ENCODE peak calls at places on chromosome 20, in six cellular contexts. V is iPS-NIHi11; A is naive B cell; J is HTR-8/SVneo; H is CD8-positive, alpha-beta memory T cell; T is EH. R is an unnamed sample.

GRCh38 chr20:58891076-58891685 is 38.7 kb downstream of the GNAS start:
- DNase-seq in V (peak), H (peak), T (peak), A (peak), J (peak), R (peak)

GRCh38 chr20:51750037-51750769 is 18.0 kb downstream of the ATP9A start:
- DNase-seq in T (peak), H (no peak), V (peak), J (peak), A (no peak), R (no peak)

GRCh38 chr20:52823303-52823702 is 148.9 kb upstream of the TSHZ2 start:
- DNase-seq in J (no peak), V (no peak), T (no peak), H (no peak), A (no peak), R (no peak)

GRCh38 chr20:32573167-32573851 is 11.8 kb downstream of the NOL4L start:
- DNase-seq in H (no peak), T (no peak), V (no peak), A (no peak), J (no peak), R (no peak)

GRCh38 chr20:52972190-52972937 is at the start of gene TSHZ2:
- DNase-seq in J (peak), T (no peak), V (peak), H (no peak), A (no peak), R (peak)

GRCh38 chr20:45406260-45407066 is 1.6 kb upstream of the DBNDD2 start:
- DNase-seq in J (peak), H (peak), V (peak), A (peak), T (peak), R (peak)

GRCh38 chr20:11155156-11155805 is 481.5 kb upstream of the JAG1 start:
- DNase-seq in J (no peak), T (no peak), V (no peak), A (no peak), H (no peak), R (no peak)

GRCh38 chr20:23122959-23123655 is 37.0 kb upstream of the CD93 start:
- DNase-seq in T (no peak), A (no peak), J (no peak), H (no peak), V (no peak), R (no peak)

GRCh38 chr20:61949714-61950630 is 115.7 kb downstream of the TAF4 start:
- DNase-seq in H (no peak), T (no peak), J (no peak), A (no peak), V (no peak), R (no peak)

GRCh38 chr20:37316116-37316774 is 26.8 kb downstream of the MANBAL start:
- DNase-seq in A (peak), J (no peak), V (no peak), H (no peak), T (no peak), R (peak)

GRCh38 chr20:41290804-41291389 is 26.6 kb downstream of the ZHX3 start:
- DNase-seq in H (no peak), V (no peak), A (no peak), T (no peak), J (no peak), R (no peak)

GRCh38 chr20:1555952-1556351 is 1.6 kb downstream of the SIRPD start:
- DNase-seq in V (no peak), T (no peak), H (no peak), A (no peak), J (no peak), R (no peak)

GRCh38 chr20:13418263-13419229 is 197.5 kb downstream of the ISM1 start:
- DNase-seq in A (no peak), V (no peak), H (no peak), J (no peak), T (peak), R (no peak)

GRCh38 chr20:39607124-39607523 is 645.0 kb downstream of the DHX35 start:
- DNase-seq in H (no peak), J (no peak), T (peak), A (no peak), V (no peak), R (no peak)

GRCh38 chr20:9031951-9032350 is 36.9 kb upstream of the PLCB4 start:
- DNase-seq in T (peak), J (no peak), H (no peak), A (no peak), V (no peak), R (no peak)

GRCh38 chr20:56429496-56429895 is 17.4 kb downstream of the CASS4 start:
- DNase-seq in V (no peak), T (peak), A (peak), H (no peak), J (peak), R (no peak)

GRCh38 chr20:61066541-61066940 is 185.5 kb upstream of the CDH4 start:
- DNase-seq in H (no peak), T (no peak), A (no peak), V (no peak), J (no peak), R (no peak)

GRCh38 chr20:14406495-14406894 is 69.1 kb upstream of the FLRT3 start:
- DNase-seq in H (no peak), A (no peak), V (no peak), T (peak), J (no peak), R (no peak)

R was measured in naive thymus-derived CD4-positive, alpha-beta T cell.